ENCODE peak calls at places on chromosomes 11 and 22, in four cellular contexts. P is fibroblast of villous mesenchyme, E is progenitor cell of endocrine pancreas, A is right lobe of liver. F is an unnamed sample.

GRCh38 chr11:110479445-110480101 is 49.8 kb downstream of the FDX1 start:
- DNase-seq in P (peak), E (no peak), A (no peak), F (no peak)

GRCh38 chr22:49026476-49027121 is 801.1 kb downstream of the BRD1 start:
- DNase-seq in P (no peak), E (no peak), A (no peak), F (no peak)

GRCh38 chr11:112962854-112963367 is 1.7 kb downstream of the NCAM1 start:
- DNase-seq in P (no peak), E (peak), A (peak), F (no peak)

GRCh38 chr11:61771995-61772455 is 19.6 kb downstream of the MYRF start:
- DNase-seq in P (no peak), E (no peak), A (no peak), F (no peak)

GRCh38 chr22:40028098-40028425 is 33.3 kb downstream of the FAM83F start:
- DNase-seq in P (no peak), E (no peak), A (no peak), F (no peak)

GRCh38 chr22:48717883-48718817 is 1109.5 kb downstream of the BRD1 start:
- DNase-seq in P (no peak), E (no peak), A (no peak), F (peak)

GRCh38 chr11:45662096-45662664 is 3.2 kb downstream of the CHST1 start:
- DNase-seq in P (no peak), E (no peak), A (no peak), F (no peak)

GRCh38 chr11:36657610-36658225 is 59.7 kb upstream of the RAG2 start:
- DNase-seq in P (no peak), E (no peak), A (no peak), F (no peak)

GRCh38 chr11:45233121-45233803 is 52.9 kb downstream of the SYT13 start:
- DNase-seq in P (peak), E (peak), A (peak), F (peak)

GRCh38 chr11:61058583-61059259 is 43.6 kb upstream of the CD5 start:
- DNase-seq in P (no peak), E (no peak), A (no peak), F (no peak)

GRCh38 chr11:72776844-72777754 is 16.7 kb downstream of the STARD10 start:
- DNase-seq in P (no peak), E (no peak), A (peak), F (no peak)

GRCh38 chr22:43384863-43385262 is 27.0 kb upstream of the MPPED1 start:
- DNase-seq in P (no peak), E (no peak), A (no peak), F (no peak)

GRCh38 chr22:43378011-43378704 is 33.7 kb upstream of the MPPED1 start:
- DNase-seq in P (peak), E (no peak), A (peak), F (no peak)

GRCh38 chr22:43385770-43386641 is 25.8 kb upstream of the MPPED1 start:
- DNase-seq in P (peak), E (peak), A (peak), F (peak)

GRCh38 chr22:43377486-43377995 is 34.3 kb upstream of the MPPED1 start:
- DNase-seq in P (no peak), E (no peak), A (no peak), F (no peak)

GRCh38 chr22:43381693-43382092 is 30.1 kb upstream of the MPPED1 start:
- DNase-seq in P (peak), E (no peak), A (no peak), F (no peak)
- TF ChIP-seq CTCF in P (no peak), E (no peak), A (no peak), F (no peak)

GRCh38 chr11:121152764-121153163 is 51.7 kb downstream of the TECTA start:
- DNase-seq in P (no peak), E (no peak), A (no peak), F (no peak)

GRCh38 chr11:121154473-121154872 is 53.4 kb downstream of the TECTA start:
- DNase-seq in P (no peak), E (no peak), A (no peak), F (no peak)

GRCh38 chr11:121157756-121158155 is 56.7 kb downstream of the TECTA start:
- DNase-seq in P (no peak), E (no peak), A (no peak), F (no peak)

DNA sequence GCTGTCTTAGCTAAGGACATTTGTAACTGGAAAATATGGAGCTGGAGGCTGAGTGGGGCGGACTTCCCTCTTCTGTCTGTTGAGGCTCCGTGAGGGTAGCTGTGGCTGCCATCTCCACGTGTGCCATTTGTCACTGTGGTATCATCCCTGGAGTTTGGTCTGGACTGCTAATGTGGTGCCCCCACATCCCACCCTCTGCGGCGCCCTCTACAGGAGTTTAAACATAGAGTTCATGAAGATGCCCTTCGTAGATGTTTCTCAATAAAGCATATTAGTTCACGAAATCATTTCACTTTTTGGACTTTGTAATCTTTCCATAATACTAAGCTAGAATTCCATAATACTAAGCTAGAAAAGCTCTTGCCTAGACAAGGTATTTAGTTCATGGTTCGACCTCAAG is 52.4 kb downstream of the TECTA start:
- DNase-seq in P (no peak), E (no peak), A (no peak), F (no peak)
- TF ChIP-seq CTCF in P (no peak), E (no peak), A (no peak), F (no peak)

DNA sequence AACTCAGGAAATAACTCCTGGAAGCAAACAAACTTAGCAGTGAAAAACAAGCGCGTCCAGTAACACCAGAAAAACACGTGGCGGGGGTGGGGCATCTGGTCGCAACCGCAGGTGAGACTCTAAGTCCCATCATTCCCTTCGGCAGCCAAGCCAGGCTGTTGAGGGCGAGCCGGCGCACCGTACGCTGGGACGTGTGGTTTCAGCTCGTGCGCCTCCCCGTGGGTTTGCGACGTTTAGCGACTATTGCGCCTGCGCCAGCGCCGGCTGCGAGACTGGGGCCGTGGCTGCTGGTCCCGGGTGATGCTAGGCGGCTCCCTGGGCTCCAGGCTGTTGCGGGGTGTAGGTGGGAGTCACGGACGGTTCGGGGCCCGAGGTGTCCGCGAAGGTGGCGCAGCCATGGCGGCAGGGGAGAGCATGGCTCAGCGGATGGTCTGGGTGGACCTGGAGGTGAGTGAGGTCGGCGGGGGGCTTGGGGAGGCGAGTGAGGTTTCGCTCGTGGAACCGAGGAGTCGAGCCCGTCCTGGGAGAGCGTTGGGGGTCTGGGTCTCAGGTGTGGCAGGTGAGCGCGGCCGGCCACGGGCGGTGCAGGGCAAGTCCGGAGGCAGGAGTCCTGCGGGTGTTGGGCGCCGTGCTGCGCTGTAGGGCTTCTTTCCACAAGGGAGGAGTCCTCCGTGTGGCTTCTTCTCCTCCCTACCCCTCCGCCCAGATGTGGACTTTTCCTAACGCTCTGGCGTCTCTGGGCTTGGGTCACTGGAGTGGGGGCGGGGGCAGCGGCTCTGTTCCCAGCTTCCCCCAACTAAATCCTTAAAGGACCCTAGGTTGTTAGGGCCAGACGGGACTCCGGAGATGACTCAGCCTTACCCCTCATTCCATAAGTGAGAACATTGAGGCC is at the start of gene REXO2:
- DNase-seq in P (peak), E (peak), A (peak), F (peak)
- TF ChIP-seq CTCF in P (peak), E (peak), A (peak), F (peak)

DNA sequence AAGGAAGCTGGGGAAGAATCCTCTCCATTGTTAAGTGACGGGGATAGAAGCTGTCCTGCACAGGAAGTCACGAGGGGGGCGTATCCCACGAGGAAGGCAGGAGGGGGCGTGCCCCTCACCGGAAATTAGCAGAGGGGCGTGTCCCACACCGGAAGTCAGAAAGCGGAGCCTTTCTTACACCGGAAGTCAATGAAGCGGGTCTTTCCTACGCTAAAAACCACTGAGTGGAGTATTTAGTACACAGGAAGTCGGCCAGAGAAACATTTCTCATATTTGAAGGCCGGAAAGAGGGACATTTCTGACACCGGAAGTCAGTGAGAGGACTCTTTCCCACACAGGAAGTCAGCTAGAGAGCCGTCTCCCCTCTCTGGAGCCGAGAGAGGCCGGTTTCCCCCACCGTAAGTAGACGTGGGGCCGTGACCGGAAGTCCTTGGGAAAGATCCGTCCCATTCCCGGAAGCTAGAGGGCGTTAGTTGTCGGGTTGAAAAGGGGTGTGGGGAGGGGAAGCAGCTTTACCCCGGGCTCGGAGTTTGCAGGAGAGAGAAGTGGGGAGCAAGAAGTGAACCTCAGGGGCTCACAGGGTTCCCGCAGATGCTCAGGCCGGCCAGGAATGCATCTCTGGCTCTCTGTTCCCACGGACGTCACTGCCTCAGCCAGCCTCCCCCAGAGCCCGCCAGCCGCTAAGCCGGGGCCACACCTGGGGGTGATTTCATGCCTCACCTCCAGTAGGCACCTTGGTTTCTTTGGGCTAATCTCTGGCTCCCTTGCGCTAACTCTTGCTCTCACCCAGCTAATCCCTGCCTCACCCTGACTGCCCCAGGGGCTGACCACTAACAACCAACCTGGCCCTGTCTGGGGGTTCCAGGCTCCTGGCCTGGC is 15.4 kb downstream of the MIAT start:
- DNase-seq in P (peak), E (peak), A (peak), F (peak)
- TF ChIP-seq CTCF in P (peak), E (peak), A (peak), F (no peak)

GRCh38 chr11:130980463-130980862 is 64.2 kb upstream of the SNX19 start:
- DNase-seq in P (no peak), E (no peak), A (no peak), F (no peak)

GRCh38 chr11:130979386-130979972 is 63.2 kb upstream of the SNX19 start:
- DNase-seq in P (peak), E (no peak), A (no peak), F (no peak)
- TF ChIP-seq CTCF in P (peak), E (peak), A (peak), F (no peak)

GRCh38 chr22:20528405-20528978 is 21.1 kb downstream of the MED15 start:
- DNase-seq in P (no peak), E (no peak), A (no peak), F (no peak)

GRCh38 chr22:20531404-20532181 is 24.2 kb downstream of the MED15 start:
- DNase-seq in P (peak), E (no peak), A (no peak), F (no peak)

GRCh38 chr22:20532256-20532993 is 25.0 kb downstream of the MED15 start:
- DNase-seq in P (peak), E (no peak), A (no peak), F (no peak)

GRCh38 chr22:20531154-20531403 is 23.7 kb downstream of the MED15 start:
- DNase-seq in P (no peak), E (no peak), A (no peak), F (no peak)

GRCh38 chr22:20530368-20531153 is 23.2 kb downstream of the MED15 start:
- DNase-seq in P (peak), E (no peak), A (no peak), F (no peak)
- TF ChIP-seq CTCF in P (no peak), E (no peak), A (no peak), F (no peak)

GRCh38 chr22:19270873-19271272 is 20.6 kb downstream of the CLTCL1 start:
- DNase-seq in P (no peak), E (no peak), A (no peak), F (no peak)
- TF ChIP-seq CTCF in P (no peak), E (no peak), A (no peak), F (no peak)

GRCh38 chr22:47389201-47389600 is 626.8 kb downstream of the TBC1D22A start:
- DNase-seq in P (no peak), E (no peak), A (peak), F (peak)
- TF ChIP-seq CTCF in P (no peak), E (no peak), A (no peak), F (no peak)

GRCh38 chr11:120334894-120335462 is 1.2 kb upstream of the ARHGEF12 start:
- DNase-seq in P (peak), E (peak), A (no peak), F (no peak)
- TF ChIP-seq CTCF in P (peak), E (peak), A (peak), F (peak)

DNA sequence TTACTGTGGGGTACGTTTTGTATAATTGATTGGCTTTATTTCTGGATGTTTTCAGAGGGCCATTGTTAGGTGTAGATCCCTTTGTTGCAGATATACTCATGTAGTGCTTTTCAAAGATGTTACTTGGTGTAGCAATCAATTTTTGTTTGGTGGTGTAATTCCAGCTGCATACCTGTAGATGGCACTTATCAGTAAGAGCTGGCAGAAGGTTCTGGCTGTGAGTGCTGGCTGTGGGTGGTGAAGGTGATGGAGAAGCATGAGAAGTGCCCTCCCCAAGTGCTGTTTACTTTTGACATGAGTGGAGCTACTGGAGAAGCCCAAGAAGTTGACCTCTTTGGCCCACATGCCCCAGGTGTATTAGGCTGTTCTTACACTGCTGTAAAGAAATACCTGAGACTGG is 1074.9 kb downstream of the FAM181B start:
- DNase-seq in P (peak), E (no peak), A (no peak), F (no peak)
- TF ChIP-seq CTCF in P (peak), E (peak), A (peak), F (peak)

F was measured in CD14-positive monocyte.